ENCODE peak calls at places on chromosome 10, in five cellular contexts. F is IMR-90, L is neuronal stem cell, U is mesenchymal stem cell, M is H1. O is an unnamed sample.
A peak's percentile ranks its signal among the peaks of the same experiment; 100 is the strongest.

GRCh38 chr10:71339796-71340589 is 20.9 kb downstream of the SLC29A3 start:
- DNase-seq in F (no peak), L (no peak), U (no peak), M (no peak), O (no peak)

GRCh38 chr10:121658611-121659010 is 60.4 kb upstream of the FGFR2 start:
- DNase-seq in F (no peak), L (no peak), U (no peak), M (no peak), O (no peak)

GRCh38 chr10:122054046-122055025 is 65.4 kb downstream of the TACC2 start:
- DNase-seq in F (peak; percentile 68), L (peak; percentile 51), U (peak; percentile 81), M (no peak), O (peak; percentile 74)

GRCh38 chr10:71970869-71971268 is 6.7 kb downstream of the CHST3 start:
- DNase-seq in F (no peak), L (no peak), U (no peak), M (no peak), O (no peak)

GRCh38 chr10:124450010-124450782 is at the start of gene NKX1-2:
- DNase-seq in F (no peak), L (peak; percentile 63), U (no peak), M (no peak), O (peak; percentile 90)

GRCh38 chr10:48523212-48523819 is 81.6 kb downstream of the ARHGAP22 start:
- DNase-seq in F (peak; percentile 98), L (peak; percentile 14), U (peak; percentile 75), M (no peak), O (peak; percentile 53)

GRCh38 chr10:19931886-19932285 is 115.7 kb downstream of the PLXDC2 start:
- DNase-seq in F (no peak), L (no peak), U (no peak), M (no peak), O (no peak)

GRCh38 chr10:118488710-118489497 is 106.5 kb downstream of the PRLHR start:
- DNase-seq in F (no peak), L (no peak), U (no peak), M (no peak), O (no peak)

GRCh38 chr10:13834581-13835286 is 248.0 kb downstream of the PRPF18 start:
- DNase-seq in F (peak; percentile 52), L (no peak), U (peak; percentile 38), M (no peak), O (no peak)

GRCh38 chr10:3330687-3331086 is 158.1 kb upstream of the PITRM1 start:
- DNase-seq in F (peak; percentile 83), L (no peak), U (peak; percentile 87), M (no peak), O (no peak)

GRCh38 chr10:71312840-71313789 is 5.9 kb upstream of the SLC29A3 start:
- DNase-seq in F (peak; percentile 60), L (no peak), U (no peak), M (no peak), O (no peak)

GRCh38 chr10:91604936-91605534 is 27.8 kb downstream of the PPP1R3C start:
- DNase-seq in F (peak; percentile 79), L (no peak), U (peak; percentile 76), M (no peak), O (no peak)

GRCh38 chr10:91605968-91606367 is 26.9 kb downstream of the PPP1R3C start:
- DNase-seq in F (no peak), L (no peak), U (no peak), M (no peak), O (no peak)

GRCh38 chr10:91603173-91603572 is 29.7 kb downstream of the PPP1R3C start:
- DNase-seq in F (no peak), L (no peak), U (no peak), M (no peak), O (no peak)

GRCh38 chr10:91603931-91604331 is 28.9 kb downstream of the PPP1R3C start:
- DNase-seq in F (no peak), L (no peak), U (no peak), M (no peak), O (no peak)

DNA sequence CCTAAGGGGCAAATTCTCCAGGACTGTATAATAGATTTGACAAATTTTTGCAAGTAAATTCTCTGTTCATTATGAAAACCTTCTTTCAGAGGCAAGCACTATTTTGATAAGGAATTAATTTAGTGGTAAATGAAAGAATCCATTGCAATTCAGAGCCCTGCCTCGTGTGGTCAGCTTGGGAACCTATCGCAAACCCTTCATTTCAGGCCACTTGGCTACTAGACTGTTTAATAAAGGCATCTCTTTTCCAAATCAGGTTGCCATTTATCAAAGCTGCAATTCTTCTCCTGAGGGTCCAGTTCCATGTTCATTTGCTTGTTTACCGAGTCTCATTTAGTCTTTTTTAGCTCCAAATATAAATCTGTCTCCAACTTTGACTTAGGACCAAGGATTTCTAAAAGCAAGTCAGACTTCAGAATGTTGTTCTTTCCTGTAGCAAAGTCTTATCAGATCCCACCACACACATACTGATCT is 28.4 kb downstream of the PPP1R3C start:
- DNase-seq in F (no peak), L (no peak), U (peak; percentile 34), M (no peak), O (no peak)
- H3K9ac ChIP-seq in F (no peak overlapping the region), L (no peak overlapping the region), U (peak overlapping the region; percentile 44), M (no peak overlapping the region), O (no peak overlapping the region)

GRCh38 chr10:6536102-6536501 is 44.0 kb downstream of the PRKCQ start:
- DNase-seq in F (no peak), L (no peak), U (no peak), M (no peak), O (no peak)
- H3K4ac ChIP-seq in F (no peak overlapping the region), L (no peak overlapping the region), U (no peak overlapping the region), M (no peak overlapping the region), O (no peak overlapping the region)

DNA sequence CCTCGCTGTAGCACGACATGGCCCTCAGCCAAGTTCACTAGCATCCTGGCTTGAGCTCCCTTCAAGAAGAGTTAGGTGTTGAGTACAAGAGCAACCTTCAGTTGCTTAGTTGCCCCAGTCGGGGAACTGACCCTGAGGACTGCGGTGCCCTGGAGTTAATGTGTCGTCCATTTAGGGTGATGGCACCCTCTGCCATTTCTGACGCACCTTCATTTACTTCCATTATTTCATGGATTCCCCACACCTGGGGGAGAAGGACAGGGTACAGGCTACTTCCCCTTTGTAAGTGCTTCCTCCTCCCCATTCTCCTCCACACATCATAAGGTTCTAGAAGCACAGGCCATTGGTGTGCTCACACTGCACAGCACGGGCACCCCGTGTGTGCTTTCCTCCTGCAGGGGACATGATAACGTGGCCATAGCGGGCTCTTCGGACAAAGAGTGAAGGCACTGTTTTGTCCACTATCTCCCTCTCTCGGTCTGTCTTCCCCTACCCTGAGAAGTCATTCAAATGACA is 1.8 kb downstream of the ALOX5 start:
- DNase-seq in F (no peak), L (no peak), U (no peak), M (no peak), O (no peak)
- H3K9ac ChIP-seq in F (no peak overlapping the region), L (no peak overlapping the region), U (no peak overlapping the region), M (no peak overlapping the region), O (no peak overlapping the region)

DNA sequence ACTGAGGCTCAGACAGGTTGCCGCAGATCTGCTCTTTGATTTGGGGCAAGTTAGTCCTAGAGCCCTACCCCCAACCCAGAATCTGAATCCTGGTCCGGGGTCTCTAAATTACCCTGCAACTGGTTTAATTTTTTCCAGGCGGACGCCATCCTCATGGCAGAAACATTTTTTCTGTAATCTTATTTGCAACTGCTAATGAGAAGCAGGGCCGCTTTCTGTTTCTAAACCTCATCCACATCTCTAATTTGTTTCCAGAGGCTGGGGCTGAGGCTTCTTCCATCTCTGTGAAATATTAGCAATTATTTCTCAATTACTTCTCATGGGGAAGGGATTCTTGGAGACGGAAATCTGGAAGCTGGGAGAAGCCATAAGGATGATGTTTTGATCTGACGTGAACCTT is 261.6 kb downstream of the RPS24 start:
- DNase-seq in F (no peak), L (no peak), U (no peak), M (no peak), O (no peak)
- H3K4ac ChIP-seq in F (no peak overlapping the region), L (no peak overlapping the region), U (no peak overlapping the region), M (no peak overlapping the region), O (no peak overlapping the region)

GRCh38 chr10:60253490-60253889 is 136.2 kb downstream of the ANK3 start:
- DNase-seq in F (no peak), L (no peak), U (no peak), M (no peak), O (no peak)
- H3K9ac ChIP-seq in F (no peak overlapping the region), L (no peak overlapping the region), U (no peak overlapping the region), M (no peak overlapping the region), O (no peak overlapping the region)

DNA sequence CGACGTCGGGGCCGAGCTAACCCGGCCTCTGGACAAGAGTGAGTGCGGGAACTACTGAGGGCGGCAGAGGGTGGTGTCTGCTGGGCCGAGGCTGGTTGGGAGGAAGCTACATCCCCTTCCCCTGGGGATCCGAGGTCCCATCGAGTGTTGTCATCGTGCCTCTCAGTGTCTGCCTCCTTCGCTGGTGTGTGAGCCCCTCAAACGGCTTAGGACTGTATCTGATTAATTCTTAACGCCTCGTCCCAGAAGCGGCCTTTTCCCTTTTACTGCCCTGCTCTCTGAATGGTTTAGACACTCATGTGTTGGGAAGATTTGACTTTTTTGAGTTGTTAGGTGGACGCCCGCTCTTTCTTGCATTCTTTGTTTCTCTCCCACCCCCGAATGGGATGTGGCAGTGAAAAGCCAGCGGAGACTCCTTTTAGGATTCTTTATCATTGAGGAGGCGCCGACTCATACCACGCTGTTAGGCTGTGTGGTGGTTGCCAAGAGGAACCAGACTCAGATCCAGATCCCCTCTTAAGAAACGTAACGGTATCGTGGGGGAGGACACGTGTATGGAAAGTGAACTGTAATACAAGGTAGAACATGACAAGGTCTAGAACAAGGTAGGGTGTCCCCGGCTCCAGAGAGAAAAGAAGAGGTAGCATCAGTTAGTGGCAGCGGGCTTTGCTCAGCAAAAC is 631 bp downstream of the SUPV3L1 start:
- DNase-seq in F (peak; percentile 32), L (peak; percentile 9), U (peak; percentile 57), M (no peak), O (no peak)
- H3K4ac ChIP-seq in F (peak overlapping the region; percentile 59), L (no peak overlapping the region), U (no peak overlapping the region), M (no peak overlapping the region), O (no peak overlapping the region)

GRCh38 chr10:74297389-74298080 is 146.5 kb downstream of the ADK start:
- DNase-seq in F (no peak), L (no peak), U (no peak), M (no peak), O (no peak)
- H3K9ac ChIP-seq in F (no peak overlapping the region), L (no peak overlapping the region), U (no peak overlapping the region), M (no peak overlapping the region), O (no peak overlapping the region)

DNA sequence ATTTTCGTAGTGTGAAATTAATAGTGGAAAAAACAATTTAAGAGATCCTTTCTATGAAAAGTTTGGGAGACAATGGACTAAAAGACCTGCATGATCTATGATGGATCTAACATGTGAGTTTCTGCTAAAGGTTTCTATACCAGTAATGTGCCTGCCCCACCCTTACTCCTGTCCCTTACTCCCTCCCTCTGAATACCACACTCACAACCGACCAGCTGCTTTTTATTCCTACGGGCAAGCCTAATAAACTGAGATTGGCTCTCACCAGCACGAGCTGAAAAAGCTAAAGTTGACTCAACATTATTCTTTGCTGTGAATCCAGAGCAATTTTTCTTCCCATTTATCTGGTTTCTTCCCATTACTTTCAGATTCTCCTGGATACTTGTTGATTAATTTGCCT is 17.8 kb upstream of the REEP3 start:
- DNase-seq in F (no peak), L (no peak), U (no peak), M (no peak), O (no peak)
- H3K4ac ChIP-seq in F (no peak overlapping the region), L (no peak overlapping the region), U (no peak overlapping the region), M (no peak overlapping the region), O (no peak overlapping the region)

O was measured in H9.